ENCODE peak calls at places on chromosomes 4 and X, in nine cellular contexts. W, G, I, P, X, S, Q, T and E are unnamed samples.

GRCh38 chr4:76981649-76982048 is 32.1 kb downstream of the SEPTIN11 start:
- DNase-seq in W (no peak), G (no peak), I (no peak), P (no peak), X (peak; percentile 75), S (no peak), Q (no peak), T (peak; percentile 75), E (no peak)

GRCh38 chr4:42541647-42542046 is 115.3 kb downstream of the ATP8A1 start:
- DNase-seq in W (no peak), G (no peak), I (no peak), P (no peak), X (no peak), S (no peak), Q (no peak), T (no peak), E (no peak)

GRCh38 chr4:11894976-11895375 is 466.3 kb upstream of the HS3ST1 start:
- DNase-seq in W (no peak), G (no peak), I (no peak), P (no peak), X (no peak), S (no peak), Q (no peak), T (no peak), E (no peak)

GRCh38 chrX:15781964-15782711 is 8.1 kb upstream of the ZRSR2 start:
- DNase-seq in W (no peak), G (no peak), I (no peak), P (peak; percentile 24), X (no peak), S (no peak), Q (no peak), T (no peak), E (no peak)

GRCh38 chr4:128847074-128847724 is 37.7 kb downstream of the JADE1 start:
- DNase-seq in W (no peak), G (no peak), I (no peak), P (no peak), X (peak; percentile 39), S (no peak), Q (no peak), T (no peak), E (no peak)

GRCh38 chr4:108360857-108361820 is 192.4 kb upstream of the LEF1 start:
- DNase-seq in W (peak; percentile 36), G (no peak), I (no peak), P (no peak), X (peak; percentile 85), S (no peak), Q (no peak), T (peak; percentile 65), E (no peak)

GRCh38 chr4:124152130-124152529 is 560.4 kb downstream of the ANKRD50 start:
- DNase-seq in W (no peak), G (no peak), I (no peak), P (no peak), X (no peak), S (no peak), Q (no peak), T (no peak), E (no peak)

GRCh38 chrX:48798318-48798717 is 3.5 kb upstream of the HDAC6 start:
- DNase-seq in W (no peak), G (no peak), I (no peak), P (no peak), X (no peak), S (no peak), Q (no peak), T (no peak), E (no peak)

GRCh38 chr4:155854597-155855226 is 11.4 kb downstream of the ASIC5 start:
- DNase-seq in W (no peak), G (no peak), I (peak; percentile 1), P (no peak), X (peak; percentile 74), S (no peak), Q (no peak), T (peak; percentile 51), E (no peak)

GRCh38 chr4:169557061-169557636 is 55.2 kb downstream of the NEK1 start:
- DNase-seq in W (no peak), G (no peak), I (no peak), P (no peak), X (peak; percentile 21), S (no peak), Q (no peak), T (no peak), E (no peak)

GRCh38 chr4:113236916-113237315 is 187.5 kb downstream of the ANK2 start:
- DNase-seq in W (no peak), G (no peak), I (no peak), P (no peak), X (no peak), S (no peak), Q (no peak), T (no peak), E (no peak)

GRCh38 chr4:14749910-14750309 is 252.4 kb upstream of the CPEB2 start:
- DNase-seq in W (no peak), G (peak; percentile 8), I (no peak), P (no peak), X (no peak), S (no peak), Q (no peak), T (peak; percentile 68), E (peak; percentile 6)

GRCh38 chrX:38275615-38276014 is 51.7 kb downstream of the RPGR start:
- DNase-seq in W (peak; percentile 29), G (no peak), I (no peak), P (no peak), X (peak; percentile 92), S (no peak), Q (no peak), T (peak; percentile 89), E (no peak)

GRCh38 chr4:144579411-144580020 is 66.4 kb upstream of the HHIP start:
- DNase-seq in W (no peak), G (no peak), I (no peak), P (no peak), X (peak; percentile 63), S (no peak), Q (no peak), T (peak; percentile 83), E (no peak)

GRCh38 chrX:2401590-2402360 is 99.0 kb downstream of the DHRSX start:
- DNase-seq in W (peak; percentile 54), G (no peak), I (no peak), P (no peak), X (peak; percentile 76), S (no peak), Q (no peak), T (peak; percentile 71), E (no peak)